ENCODE peak calls at places on chromosomes 12 and 14, in four cellular contexts. One of them, this sample, is unnamed.

GRCh38 chr14:99747167-99747566 is 46.0 kb upstream of the EML1 start:
- DNase-seq in AG20443: no peak
- DNase-seq in HFFc6: no peak
- DNase-seq in activated naive CD8-positive, alpha-beta T cell treated with anti-CD3 and anti-CD28 coated beads, Interleukin-2, amount 10 ng/mL, durations not matched to agents 7 days and 5 days: no peak
- DNase-seq in this sample: no peak

GRCh38 chr12:53048033-53048779 is 1.7 kb upstream of the TNS2 start:
- DNase-seq in AG20443: no peak
- DNase-seq in HFFc6: no peak
- DNase-seq in activated naive CD8-positive, alpha-beta T cell treated with anti-CD3 and anti-CD28 coated beads, Interleukin-2, amount 10 ng/mL, durations not matched to agents 7 days and 5 days: peak
- DNase-seq in this sample: no peak

GRCh38 chr12:78392918-78393317 is 471.7 kb upstream of the SYT1 start:
- DNase-seq in AG20443: peak
- DNase-seq in HFFc6: peak
- DNase-seq in activated naive CD8-positive, alpha-beta T cell treated with anti-CD3 and anti-CD28 coated beads, Interleukin-2, amount 10 ng/mL, durations not matched to agents 7 days and 5 days: no peak
- DNase-seq in this sample: no peak

GRCh38 chr14:19878029-19878642 is 3.2 kb downstream of the OR4K2 start:
- DNase-seq in AG20443: no peak
- DNase-seq in HFFc6: no peak
- DNase-seq in activated naive CD8-positive, alpha-beta T cell treated with anti-CD3 and anti-CD28 coated beads, Interleukin-2, amount 10 ng/mL, durations not matched to agents 7 days and 5 days: no peak
- DNase-seq in this sample: no peak

GRCh38 chr12:94970560-94970959 is 32.9 kb downstream of the NDUFA12 start:
- DNase-seq in AG20443: no peak
- DNase-seq in HFFc6: no peak
- DNase-seq in activated naive CD8-positive, alpha-beta T cell treated with anti-CD3 and anti-CD28 coated beads, Interleukin-2, amount 10 ng/mL, durations not matched to agents 7 days and 5 days: no peak
- DNase-seq in this sample: no peak

GRCh38 chr12:117792471-117792870 is 176.3 kb downstream of the KSR2 start:
- DNase-seq in AG20443: no peak
- DNase-seq in HFFc6: no peak
- DNase-seq in activated naive CD8-positive, alpha-beta T cell treated with anti-CD3 and anti-CD28 coated beads, Interleukin-2, amount 10 ng/mL, durations not matched to agents 7 days and 5 days: no peak
- DNase-seq in this sample: no peak

GRCh38 chr12:55906056-55906455 is 21.6 kb downstream of the PYM1 start:
- DNase-seq in AG20443: peak
- DNase-seq in HFFc6: peak
- DNase-seq in activated naive CD8-positive, alpha-beta T cell treated with anti-CD3 and anti-CD28 coated beads, Interleukin-2, amount 10 ng/mL, durations not matched to agents 7 days and 5 days: no peak
- DNase-seq in this sample: no peak

GRCh38 chr12:8014836-8015235 is 17.7 kb upstream of the FOXJ2 start:
- DNase-seq in AG20443: no peak
- DNase-seq in HFFc6: no peak
- DNase-seq in activated naive CD8-positive, alpha-beta T cell treated with anti-CD3 and anti-CD28 coated beads, Interleukin-2, amount 10 ng/mL, durations not matched to agents 7 days and 5 days: no peak
- DNase-seq in this sample: no peak

GRCh38 chr14:77991128-77991772 is 178.9 kb upstream of the NRXN3 start:
- DNase-seq in AG20443: no peak
- DNase-seq in HFFc6: no peak
- DNase-seq in activated naive CD8-positive, alpha-beta T cell treated with anti-CD3 and anti-CD28 coated beads, Interleukin-2, amount 10 ng/mL, durations not matched to agents 7 days and 5 days: no peak
- DNase-seq in this sample: no peak

GRCh38 chr14:72555609-72556000 is 338.3 kb downstream of the DPF3 start:
- DNase-seq in AG20443: no peak
- DNase-seq in HFFc6: no peak
- DNase-seq in activated naive CD8-positive, alpha-beta T cell treated with anti-CD3 and anti-CD28 coated beads, Interleukin-2, amount 10 ng/mL, durations not matched to agents 7 days and 5 days: no peak
- DNase-seq in this sample: no peak

GRCh38 chr12:64323476-64324225 is 66.9 kb downstream of the C12orf56 start:
- DNase-seq in AG20443: no peak
- DNase-seq in HFFc6: no peak
- DNase-seq in activated naive CD8-positive, alpha-beta T cell treated with anti-CD3 and anti-CD28 coated beads, Interleukin-2, amount 10 ng/mL, durations not matched to agents 7 days and 5 days: no peak
- DNase-seq in this sample: no peak

GRCh38 chr12:39605501-39605900 is 14.1 kb downstream of the ABCD2 start:
- DNase-seq in AG20443: no peak
- DNase-seq in HFFc6: no peak
- DNase-seq in activated naive CD8-positive, alpha-beta T cell treated with anti-CD3 and anti-CD28 coated beads, Interleukin-2, amount 10 ng/mL, durations not matched to agents 7 days and 5 days: no peak
- DNase-seq in this sample: no peak

GRCh38 chr12:106769546-106769945 is 4.9 kb upstream of the RIC8B start:
- DNase-seq in AG20443: no peak
- DNase-seq in HFFc6: no peak
- DNase-seq in activated naive CD8-positive, alpha-beta T cell treated with anti-CD3 and anti-CD28 coated beads, Interleukin-2, amount 10 ng/mL, durations not matched to agents 7 days and 5 days: no peak
- DNase-seq in this sample: no peak